ENCODE peak calls at places on chromosomes 13 and 19, in seven cellular contexts. M is trophoblast cell, H is neuronal stem cell, K is IMR-90, Y is mesendoderm, F is H9, Z is H1. I is an unnamed sample.

GRCh38 chr13:95349267-95349666 is 48.0 kb upstream of the ABCC4 start:
- DNase-seq in Y (peak; percentile 20), H (no peak), Z (no peak), M (no peak), F (no peak), K (peak; percentile 40), I (peak; percentile 97)

GRCh38 chr19:15332311-15332996 is at the start of gene BRD4:
- DNase-seq in H (peak; percentile 74), Z (no peak), Y (peak; percentile 64), F (peak; percentile 64), M (peak; percentile 75), K (peak; percentile 42), I (peak; percentile 59)

GRCh38 chr13:101267656-101268055 is 148.7 kb downstream of the NALCN start:
- DNase-seq in Z (no peak), K (no peak), F (no peak), Y (no peak), H (no peak), M (no peak), I (no peak)

GRCh38 chr13:48641404-48641803 is 12.3 kb upstream of the CYSLTR2 start:
- DNase-seq in M (no peak), Z (no peak), H (no peak), F (no peak), K (no peak), Y (no peak), I (no peak)

GRCh38 chr19:22622901-22623840 is 11.0 kb upstream of the ZNF492 start:
- DNase-seq in K (no peak), Z (no peak), M (no peak), H (no peak), Y (no peak), F (no peak), I (no peak)

GRCh38 chr19:35294859-35295258 is 2.9 kb downstream of the MAG start:
- DNase-seq in Y (no peak), F (no peak), Z (no peak), M (no peak), K (no peak), H (no peak), I (no peak)

GRCh38 chr19:1027953-1028902 is 1.8 kb downstream of the CNN2 start:
- DNase-seq in Y (peak; percentile 95), F (peak; percentile 77), M (peak; percentile 47), K (peak; percentile 95), Z (no peak), H (peak; percentile 79), I (peak; percentile 95)

GRCh38 chr19:36009220-36009619 is 607 bp upstream of the SYNE4 start:
- DNase-seq in M (peak; percentile 81), Y (peak; percentile 58), Z (no peak), K (peak; percentile 48), F (peak; percentile 72), H (peak; percentile 55), I (peak; percentile 65)

GRCh38 chr13:50226515-50227147 is 211.4 kb downstream of the KCNRG start:
- DNase-seq in Z (no peak), H (no peak), K (no peak), F (no peak), M (no peak), Y (no peak), I (no peak)

GRCh38 chr19:29564574-29565005 is 38.8 kb downstream of the VSTM2B start:
- DNase-seq in M (no peak), K (no peak), Z (no peak), H (no peak), F (no peak), Y (peak; percentile 19), I (no peak)

GRCh38 chr19:6343462-6343861 is 10.1 kb upstream of the ACER1 start:
- DNase-seq in K (no peak), H (no peak), F (no peak), Z (no peak), M (no peak), Y (no peak), I (no peak)

GRCh38 chr19:58033741-58034475 is at the start of gene ZSCAN1:
- DNase-seq in Y (peak; percentile 97), Z (peak; percentile 70), H (peak; percentile 94), M (peak; percentile 43), F (peak; percentile 95), K (peak; percentile 41), I (peak; percentile 75)

GRCh38 chr13:114064516-114065140 is 67.8 kb downstream of the RASA3 start:
- DNase-seq in M (peak; percentile 57), F (no peak), K (peak; percentile 40), Y (no peak), H (peak; percentile 79), Z (no peak), I (peak; percentile 75)

GRCh38 chr13:19864018-19864338 is 529 bp upstream of the ZMYM5 start:
- DNase-seq in Z (no peak), K (no peak), M (peak; percentile 62), Y (peak; percentile 84), H (peak; percentile 72), F (no peak), I (peak; percentile 82)

GRCh38 chr19:13097331-13098258 is 5.1 kb downstream of the LYL1 start:
- DNase-seq in M (no peak), Y (no peak), Z (no peak), F (no peak), K (no peak), H (no peak), I (no peak)

GRCh38 chr13:51681037-51681678 is 96.9 kb downstream of the WDFY2 start:
- DNase-seq in H (no peak), M (peak; percentile 65), Y (no peak), K (peak; percentile 88), F (no peak), Z (no peak), I (peak; percentile 72)

GRCh38 chr13:36718146-36718545 is 44.3 kb downstream of the SERTM1 start:
- DNase-seq in H (no peak), K (peak; percentile 3), Z (no peak), M (no peak), F (no peak), Y (no peak), I (no peak)

GRCh38 chr19:1045247-1045603 is 5.3 kb downstream of the ABCA7 start:
- DNase-seq in K (no peak), F (peak; percentile 97), Z (no peak), M (peak; percentile 62), H (no peak), Y (peak; percentile 93), I (peak; percentile 58)

GRCh38 chr13:23817833-23818232 is 71.4 kb downstream of the MIPEP start:
- DNase-seq in M (no peak), F (no peak), Z (no peak), Y (no peak), H (no peak), K (no peak), I (no peak)

GRCh38 chr13:110199046-110199831 is 107.7 kb downstream of the COL4A1 start:
- DNase-seq in M (no peak), F (no peak), Y (no peak), Z (no peak), K (no peak), H (no peak), I (no peak)

GRCh38 chr13:59409651-59410200 is 754.0 kb downstream of the DIAPH3 start:
- DNase-seq in K (no peak), Y (peak; percentile 60), M (no peak), F (peak; percentile 64), Z (no peak), H (no peak), I (no peak)

GRCh38 chr19:13974073-13974472 is 21.8 kb downstream of the DCAF15 start:
- DNase-seq in F (peak; percentile 93), K (no peak), Y (peak; percentile 96), M (peak; percentile 50), H (peak; percentile 35), Z (peak; percentile 70), I (no peak)

GRCh38 chr13:25372275-25373081 is 704 bp downstream of the ATP8A2 start:
- DNase-seq in M (no peak), Z (no peak), K (no peak), H (peak; percentile 48), Y (no peak), F (peak; percentile 52), I (no peak)

GRCh38 chr13:45564108-45564507 is 51.4 kb downstream of the ERICH6B start:
- DNase-seq in M (no peak), H (peak; percentile 8), F (no peak), Y (peak; percentile 21), Z (no peak), K (peak; percentile 81), I (peak; percentile 70)

GRCh38 chr13:91184244-91184926 is 163.1 kb upstream of the MIR17HG start:
- DNase-seq in Z (no peak), M (no peak), H (no peak), K (no peak), Y (no peak), F (no peak), I (peak; percentile 36)

GRCh38 chr19:32581704-32582164 is 744 bp downstream of the PDCD5 start:
- DNase-seq in K (peak; percentile 66), Z (no peak), H (no peak), M (peak; percentile 72), F (peak; percentile 31), Y (peak; percentile 37), I (peak; percentile 87)
- H3K18ac ChIP-seq in K (peak overlapping the region; percentile 46), Z (no peak overlapping the region), H (peak overlapping the region; percentile 94), M (peak overlapping the region; percentile 98), F (no peak overlapping the region), Y (peak overlapping the region; percentile 68), I (peak overlapping the region; percentile 92)

DNA sequence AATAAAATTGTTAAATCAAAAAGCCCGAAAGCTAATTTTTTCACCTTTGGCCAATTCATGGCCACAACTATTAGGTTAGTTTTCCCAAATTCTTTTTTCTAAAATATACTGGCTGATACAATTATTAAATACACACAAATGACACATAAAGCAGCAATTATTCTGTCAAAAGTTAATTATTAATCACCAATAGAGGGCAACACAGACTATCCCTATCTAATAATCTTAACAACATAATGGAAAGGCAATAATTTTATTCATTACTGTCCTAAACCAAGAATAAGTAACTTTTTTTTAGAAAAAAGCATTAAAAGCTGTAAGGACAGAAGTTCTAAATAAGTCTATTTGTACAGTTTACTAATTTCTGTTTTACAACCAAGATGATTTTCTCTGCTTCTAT is 51.7 kb downstream of the KATNAL1 start:
- DNase-seq in F (no peak), H (no peak), M (no peak), Y (no peak), Z (no peak), K (no peak), I (no peak)
- H3K18ac ChIP-seq in F (no peak overlapping the region), H (no peak overlapping the region), M (no peak overlapping the region), Y (no peak overlapping the region), Z (no peak overlapping the region), K (no peak overlapping the region), I (no peak overlapping the region)

DNA sequence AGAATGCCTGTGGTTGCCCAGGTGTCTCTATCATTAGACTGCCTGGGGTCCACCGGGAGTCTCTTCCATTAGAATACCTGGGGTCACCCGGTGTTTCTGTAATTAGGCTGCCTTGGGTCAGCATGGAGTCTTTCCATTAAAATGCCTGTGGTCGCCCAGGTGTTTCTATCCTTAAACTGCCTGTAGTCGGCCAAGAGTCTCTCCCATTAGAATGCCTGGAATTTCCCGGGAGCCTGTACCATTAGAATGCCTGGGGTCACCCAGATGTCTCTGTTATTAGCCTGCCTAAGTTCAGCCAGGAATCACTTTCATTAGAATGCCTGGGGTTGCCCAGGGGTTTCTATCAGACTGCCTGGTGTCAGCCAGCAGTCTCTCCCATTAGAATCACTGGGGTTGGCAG is 1492.8 kb downstream of the UQCRFS1 start:
- DNase-seq in K (no peak), M (peak; percentile 16), F (no peak), H (no peak), Y (no peak), Z (no peak), I (no peak)
- H3K18ac ChIP-seq in K (no peak overlapping the region), M (no peak overlapping the region), F (no peak overlapping the region), H (no peak overlapping the region), Y (no peak overlapping the region), Z (no peak overlapping the region), I (no peak overlapping the region)

DNA sequence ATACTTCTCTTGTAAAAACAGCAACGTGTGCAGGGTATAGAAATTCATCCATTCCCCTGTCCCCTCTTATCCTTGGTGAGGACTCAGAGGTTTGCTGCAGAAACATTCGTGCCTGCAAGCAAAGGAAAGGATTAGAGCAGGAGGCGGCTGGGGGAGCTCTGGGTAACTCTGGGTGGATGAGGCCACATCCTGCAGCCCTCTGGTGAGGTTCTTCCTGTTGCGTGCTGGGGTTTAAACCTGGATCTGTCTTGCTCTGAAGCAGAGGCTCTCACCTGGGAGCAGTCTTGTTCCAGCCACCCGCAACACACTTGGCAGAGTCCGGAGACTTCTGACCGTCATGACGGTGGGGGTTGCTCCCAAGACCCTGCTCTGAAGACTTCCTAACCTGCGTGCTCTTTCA is 69.2 kb downstream of the ATP11A start:
- DNase-seq in K (no peak), M (no peak), Y (peak; percentile 20), F (no peak), H (no peak), Z (no peak), I (no peak)
- H3K18ac ChIP-seq in K (no peak overlapping the region), M (no peak overlapping the region), Y (no peak overlapping the region), F (no peak overlapping the region), H (peak overlapping the region; percentile 67), Z (no peak overlapping the region), I (no peak overlapping the region)